ENCODE peak calls at places on chromosomes 2 and 18, in ten cellular contexts. W, M, C, V, K, J, Y, H, Z and A are unnamed samples.

GRCh38 chr2:120791961-120792295 is 56.3 kb downstream of the GLI2 start:
- DNase-seq in C (no peak), H (no peak), V (peak; percentile 11), W (no peak), Y (no peak), M (no peak), J (no peak), K (peak; percentile 77), Z (no peak), A (no peak)

GRCh38 chr2:28583899-28584553 is 88.2 kb downstream of the PLB1 start:
- DNase-seq in J (no peak), Y (peak; percentile 92), V (peak; percentile 96), W (peak; percentile 93), Z (peak; percentile 58), K (peak; percentile 97), M (no peak), H (no peak), C (no peak), A (peak; percentile 85)

GRCh38 chr18:21831413-21831831 is 90.8 kb downstream of the MIB1 start:
- DNase-seq in W (no peak), V (no peak), H (no peak), C (no peak), J (no peak), M (no peak), K (no peak), Z (no peak), Y (no peak), A (peak; percentile 80)

GRCh38 chr2:166867874-166868514 is 20.3 kb upstream of the XIRP2 start:
- DNase-seq in Z (no peak), C (no peak), M (no peak), K (no peak), W (no peak), Y (no peak), V (no peak), J (no peak), H (no peak), A (no peak)

GRCh38 chr2:51734115-51734514 is 702.2 kb upstream of the NRXN1 start:
- DNase-seq in W (no peak), K (no peak), M (no peak), J (no peak), Y (no peak), Z (no peak), V (peak; percentile 41), H (no peak), C (no peak), A (no peak)

GRCh38 chr2:127406454-127406853 is 11.8 kb upstream of the PROC start:
- DNase-seq in H (no peak), Y (no peak), J (no peak), C (no peak), M (no peak), W (no peak), K (no peak), Z (no peak), V (no peak), A (no peak)

GRCh38 chr2:151914989-151915628 is 86.9 kb upstream of the ARL5A start:
- DNase-seq in Y (no peak), V (no peak), W (no peak), Z (no peak), M (no peak), C (no peak), H (no peak), K (no peak), J (peak; percentile 49), A (no peak)

GRCh38 chr18:9719421-9719981 is 11.4 kb downstream of the RAB31 start:
- DNase-seq in Z (no peak), M (no peak), J (peak; percentile 82), C (no peak), W (peak; percentile 78), V (peak; percentile 87), K (peak; percentile 83), H (no peak), Y (no peak), A (peak; percentile 85)

GRCh38 chr2:26617259-26618083 is 23.7 kb downstream of the CIB4 start:
- DNase-seq in M (no peak), V (no peak), Z (no peak), W (peak; percentile 34), C (no peak), Y (no peak), K (no peak), J (no peak), H (no peak), A (no peak)

GRCh38 chr18:25453556-25454269 is 101.7 kb upstream of the ZNF521 start:
- DNase-seq in M (no peak), Y (no peak), V (no peak), W (no peak), K (peak; percentile 6), H (no peak), J (no peak), Z (no peak), C (no peak), A (no peak)

GRCh38 chr2:70977605-70978205 is 725 bp upstream of the ANKRD53 start:
- DNase-seq in H (no peak), K (peak; percentile 83), C (no peak), Y (no peak), Z (no peak), W (peak; percentile 81), M (peak; percentile 29), V (peak; percentile 95), J (no peak), A (peak; percentile 69)

DNA sequence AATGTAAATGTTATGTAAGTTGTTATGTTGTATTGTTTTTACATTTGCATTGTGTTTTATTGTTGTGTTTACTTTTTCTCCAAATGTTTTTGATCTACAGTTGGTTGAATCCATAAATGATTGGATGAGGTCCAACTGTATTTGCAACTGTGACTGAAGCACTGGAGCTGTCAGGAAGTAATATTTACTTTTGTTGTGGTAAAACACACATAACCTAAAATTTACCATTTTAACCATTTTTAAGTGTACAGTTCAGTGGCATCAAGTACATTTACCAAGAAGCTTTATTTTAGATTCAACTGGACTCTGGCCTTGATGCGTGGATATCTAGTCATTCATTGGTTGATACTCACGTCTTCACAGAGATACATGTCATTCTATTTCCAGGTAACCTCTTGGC is 181.8 kb downstream of the THADA start:
- DNase-seq in V (no peak), Z (no peak), Y (no peak), J (no peak), W (no peak), K (no peak), H (no peak), C (no peak), M (no peak), A (no peak)
- H3K4me1 ChIP-seq in V (no peaks in the 10 kb centered on the region), Z (no peaks in the 10 kb centered on the region), Y (peaks cover 37% of the 10 kb centered on the region), J (no peaks in the 10 kb centered on the region), W (peaks cover 71% of the 10 kb centered on the region), K (peaks cover 8% of the 10 kb centered on the region), H (peaks cover 19% of the 10 kb centered on the region), C (no peaks in the 10 kb centered on the region), M (no peaks in the 10 kb centered on the region), A (no peaks in the 10 kb centered on the region)

DNA sequence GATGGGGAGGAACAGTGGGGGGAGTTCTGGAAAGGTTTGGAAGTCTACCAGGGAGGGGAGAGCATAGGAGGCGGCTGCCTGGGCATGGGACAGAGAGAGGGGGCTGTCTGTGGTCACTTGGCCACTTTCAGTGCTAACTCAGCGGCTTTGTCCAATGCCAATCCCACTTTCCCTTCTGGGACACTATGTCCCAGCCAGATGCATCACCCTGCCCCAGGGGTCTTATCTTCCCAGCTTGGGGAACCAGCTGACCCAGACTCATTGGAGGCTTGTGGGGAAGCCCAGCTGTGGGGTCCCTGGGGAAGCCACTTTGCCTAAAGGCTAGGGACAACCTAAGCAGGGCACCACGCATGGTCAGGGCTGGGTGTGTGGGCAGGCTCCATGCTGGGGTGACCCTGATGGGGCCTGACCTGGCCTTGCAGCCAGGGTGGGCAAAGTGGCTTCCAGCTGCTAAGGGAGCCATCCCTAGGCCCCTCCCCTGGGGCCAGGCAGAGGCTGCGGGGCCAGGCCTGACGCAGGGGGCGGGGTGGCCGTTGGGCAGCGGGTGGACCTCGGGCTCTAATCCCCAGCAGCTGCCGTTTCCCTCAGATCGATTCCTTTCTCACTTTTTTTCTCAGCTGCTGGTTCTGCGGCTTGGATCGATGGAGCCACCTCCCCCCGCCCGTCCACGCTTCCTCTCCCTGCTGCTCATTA is 1.6 kb upstream of the ASIC4 start:
- DNase-seq in W (no peak), V (no peak), H (no peak), J (peak; percentile 62), Z (no peak), C (no peak), K (no peak), Y (no peak), M (no peak), A (no peak)
- H3K9me3 ChIP-seq in W (no peaks in the 10 kb centered on the region), V (no peaks in the 10 kb centered on the region), H (no peaks in the 10 kb centered on the region), J (no peaks in the 10 kb centered on the region), Z (no peaks in the 10 kb centered on the region), C (no peaks in the 10 kb centered on the region), K (no peaks in the 10 kb centered on the region), Y (no peaks in the 10 kb centered on the region), M (no peaks in the 10 kb centered on the region), A (no peaks in the 10 kb centered on the region)

DNA sequence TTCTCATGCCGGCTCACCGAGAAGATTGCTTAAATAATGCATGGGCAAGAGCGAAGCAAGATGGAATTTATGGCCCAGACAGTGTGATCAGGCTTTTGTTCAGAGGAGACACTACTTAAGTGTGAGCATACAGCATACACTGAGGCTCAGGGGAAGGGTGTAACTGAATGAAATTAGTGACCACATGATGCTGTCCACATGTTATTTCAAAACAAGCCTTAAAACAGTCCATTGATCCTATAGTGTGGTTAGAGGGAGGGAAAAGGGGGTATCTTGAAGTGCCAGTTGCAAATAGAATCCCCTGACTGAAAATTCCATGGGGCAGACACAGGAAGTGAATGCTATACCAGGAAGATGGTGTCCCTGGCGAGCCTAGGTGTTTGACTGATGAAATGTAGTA is 125.5 kb downstream of the RAPGEF4 start:
- DNase-seq in C (no peak), J (no peak), V (no peak), H (no peak), Z (no peak), W (no peak), Y (no peak), K (no peak), M (no peak), A (no peak)
- H3K4me1 ChIP-seq in C (no peaks in the 10 kb centered on the region), J (peaks cover 11% of the 10 kb centered on the region), V (peaks cover 4% of the 10 kb centered on the region), H (no peaks in the 10 kb centered on the region), Z (no peaks in the 10 kb centered on the region), W (peaks cover 10% of the 10 kb centered on the region), Y (peaks cover 4% of the 10 kb centered on the region), K (peaks cover 15% of the 10 kb centered on the region), M (no peaks in the 10 kb centered on the region), A (no peaks in the 10 kb centered on the region)

GRCh38 chr2:167966937-167967913 is 280.2 kb downstream of the STK39 start:
- DNase-seq in M (no peak), Y (no peak), K (no peak), V (no peak), W (no peak), Z (no peak), H (no peak), C (no peak), J (no peak), A (no peak)

GRCh38 chr2:167972020-167972419 is 275.4 kb downstream of the STK39 start:
- DNase-seq in K (no peak), C (no peak), J (no peak), V (no peak), Y (no peak), W (no peak), Z (no peak), H (no peak), M (no peak), A (no peak)

GRCh38 chr2:167972746-167973145 is 274.6 kb downstream of the STK39 start:
- DNase-seq in W (no peak), Z (no peak), J (no peak), Y (no peak), C (no peak), V (no peak), M (no peak), H (no peak), K (no peak), A (no peak)
- H3K9me3 ChIP-seq in W (peaks cover 8% of the 10 kb centered on the region), Z (no peaks in the 10 kb centered on the region), J (peaks cover 22% of the 10 kb centered on the region), Y (peaks cover 7% of the 10 kb centered on the region), C (peaks cover 28% of the 10 kb centered on the region), V (no peaks in the 10 kb centered on the region), M (no peaks in the 10 kb centered on the region), H (no peaks in the 10 kb centered on the region), K (no peaks in the 10 kb centered on the region), A (no peaks in the 10 kb centered on the region)